ENCODE peak calls at places on chromosomes 4 and X, in nine cellular contexts. C is cardiac muscle cell, G is astrocyte of the spinal cord, J is heart right ventricle, F is transverse colon, S is AG04450, K is cardiac fibroblast, B is IMR-90, X is epithelial cell of proximal tubule. M is an unnamed sample.

GRCh38 chr4:64897683-64898082 is 488.4 kb upstream of the TECRL start:
- DNase-seq in C (no peak), G (no peak), J (no peak), F (no peak), S (no peak), K (no peak), B (no peak), X (no peak), M (no peak)

GRCh38 chr4:182862166-182862875 is 54.9 kb downstream of the DCTD start:
- DNase-seq in C (no peak), G (no peak), J (no peak), F (no peak), S (no peak), K (no peak), B (no peak), X (no peak), M (peak)

GRCh38 chrX:45353462-45353861 is 152.8 kb upstream of the DIPK2B start:
- DNase-seq in C (no peak), G (peak), J (no peak), F (no peak), S (no peak), K (peak), B (no peak), X (no peak), M (no peak)

GRCh38 chr4:40843696-40844095 is 93.9 kb downstream of the NSUN7 start:
- DNase-seq in C (no peak), G (no peak), J (no peak), F (no peak), S (no peak), K (no peak), B (no peak), X (no peak), M (no peak)

GRCh38 chrX:130028196-130028595 is 45.8 kb downstream of the BCORL1 start:
- DNase-seq in C (peak), G (peak), J (peak), F (peak), S (peak), K (peak), B (peak), X (no peak), M (peak)

GRCh38 chr4:161900110-161900509 is 263.7 kb downstream of the FSTL5 start:
- DNase-seq in C (no peak), G (no peak), J (no peak), F (no peak), S (no peak), K (no peak), B (no peak), X (no peak), M (no peak)

GRCh38 chr4:181148470-181148869 is 1094.7 kb upstream of the TENM3 start:
- DNase-seq in C (no peak), G (no peak), J (no peak), F (no peak), S (no peak), K (no peak), B (no peak), X (no peak), M (no peak)

GRCh38 chrX:47515941-47516649 is 33.1 kb upstream of the ZNF41 start:
- DNase-seq in C (no peak), G (peak), J (no peak), F (no peak), S (no peak), K (no peak), B (peak), X (no peak), M (peak)

GRCh38 chr4:160980091-160980490 is 1183.7 kb downstream of the FSTL5 start:
- DNase-seq in C (no peak), G (no peak), J (no peak), F (no peak), S (no peak), K (no peak), B (no peak), X (no peak), M (no peak)

GRCh38 chrX:133305348-133305747 is 87.2 kb upstream of the TFDP3 start:
- DNase-seq in C (no peak), G (no peak), J (no peak), F (no peak), S (no peak), K (no peak), B (no peak), X (no peak), M (no peak)

GRCh38 chr4:41692717-41693345 is 55.7 kb downstream of the PHOX2B start:
- DNase-seq in C (peak), G (peak), J (peak), F (peak), S (peak), K (peak), B (peak), X (peak), M (peak)

GRCh38 chr4:105843941-105844340 is 51.3 kb upstream of the NPNT start:
- DNase-seq in C (no peak), G (no peak), J (no peak), F (no peak), S (no peak), K (no peak), B (no peak), X (no peak), M (peak)

GRCh38 chrX:39519213-39519544 is 578.6 kb downstream of the BCOR start:
- DNase-seq in C (peak), G (peak), J (no peak), F (no peak), S (no peak), K (peak), B (no peak), X (no peak), M (no peak)

GRCh38 chr4:173417833-173418232 is 18.9 kb upstream of the SCRG1 start:
- DNase-seq in C (no peak), G (no peak), J (no peak), F (no peak), S (no peak), K (no peak), B (no peak), X (no peak), M (no peak)

GRCh38 chr4:37812713-37813112 is 13.8 kb upstream of the PGM2 start:
- DNase-seq in C (no peak), G (peak), J (no peak), F (no peak), S (no peak), K (peak), B (peak), X (peak), M (peak)

GRCh38 chrX:51496501-51497291 is at the start of gene NUDT11:
- DNase-seq in C (peak), G (peak), J (peak), F (peak), S (no peak), K (peak), B (peak), X (no peak), M (peak)

GRCh38 chrX:45731448-45731847 is 530.8 kb upstream of the DIPK2B start:
- DNase-seq in C (no peak), G (no peak), J (no peak), F (no peak), S (no peak), K (no peak), B (no peak), X (no peak), M (no peak)

GRCh38 chrX:106284431-106285025 is 116.4 kb downstream of the PWWP3B start:
- DNase-seq in C (no peak), G (no peak), J (no peak), F (no peak), S (no peak), K (no peak), B (no peak), X (no peak), M (peak)

GRCh38 chr4:101711590-101712255 is 78.8 kb upstream of the BANK1 start:
- DNase-seq in C (no peak), G (no peak), J (no peak), F (no peak), S (no peak), K (no peak), B (no peak), X (no peak), M (no peak)

GRCh38 chr4:145427991-145428390 is 53.7 kb upstream of the SMAD1 start:
- DNase-seq in C (no peak), G (no peak), J (no peak), F (no peak), S (no peak), K (no peak), B (no peak), X (no peak), M (no peak)

GRCh38 chr4:163875327-163875726 is 380.8 kb downstream of the TMA16 start:
- DNase-seq in C (no peak), G (no peak), J (no peak), F (no peak), S (no peak), K (no peak), B (no peak), X (no peak), M (peak)

GRCh38 chr4:161762796-161763195 is 401.0 kb downstream of the FSTL5 start:
- DNase-seq in C (no peak), G (peak), J (no peak), F (no peak), S (no peak), K (peak), B (peak), X (no peak), M (peak)

GRCh38 chr4:69934150-69934549 is 3.3 kb downstream of the CSN1S1 start:
- DNase-seq in C (no peak), G (no peak), J (no peak), F (no peak), S (no peak), K (no peak), B (no peak), X (no peak), M (no peak)

DNA sequence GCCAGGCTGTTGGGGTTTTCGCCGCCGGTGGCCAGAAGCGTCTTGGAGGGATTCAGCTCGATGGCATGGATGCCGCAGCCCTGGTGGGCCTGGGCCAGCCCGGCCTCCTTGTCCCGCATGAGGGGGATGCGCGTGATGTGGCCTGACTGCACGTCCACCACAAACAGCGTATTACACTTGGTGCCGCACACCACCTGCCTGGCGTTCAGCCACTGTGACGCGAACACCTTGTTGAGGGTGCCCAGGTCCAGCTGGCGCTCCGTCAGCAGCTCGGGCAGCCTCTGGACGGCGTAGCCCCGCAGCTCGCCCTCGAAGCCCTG is 728 bp downstream of the DCAF12L2 start:
- DNase-seq in C (no peak), G (no peak), J (no peak), F (no peak), S (no peak), K (no peak), B (no peak), X (no peak), M (no peak)
- H3K4me3 ChIP-seq in C (peak), G (no peak), J (no peak), F (no peak), S (no peak), K (no peak), B (no peak), X (peak), M (no peak)

GRCh38 chrX:15973299-15973698 is 118.7 kb upstream of the AP1S2 start:
- DNase-seq in C (peak), G (peak), J (no peak), F (peak), S (no peak), K (peak), B (peak), X (no peak), M (peak)
- TF ChIP-seq CTCF in C (peak), G (peak), J (peak), F (peak), S (peak), K (peak), B (peak), X (peak), M (peak)

GRCh38 chr4:89305028-89305427 is 2.6 kb downstream of the GPRIN3 start:
- DNase-seq in C (no peak), G (no peak), J (no peak), F (no peak), S (no peak), K (no peak), B (no peak), X (no peak), M (no peak)
- H3K4me3 ChIP-seq in C (no peak), G (no peak), J (no peak), F (no peak), S (no peak), K (no peak), B (no peak), X (peak), M (no peak)

DNA sequence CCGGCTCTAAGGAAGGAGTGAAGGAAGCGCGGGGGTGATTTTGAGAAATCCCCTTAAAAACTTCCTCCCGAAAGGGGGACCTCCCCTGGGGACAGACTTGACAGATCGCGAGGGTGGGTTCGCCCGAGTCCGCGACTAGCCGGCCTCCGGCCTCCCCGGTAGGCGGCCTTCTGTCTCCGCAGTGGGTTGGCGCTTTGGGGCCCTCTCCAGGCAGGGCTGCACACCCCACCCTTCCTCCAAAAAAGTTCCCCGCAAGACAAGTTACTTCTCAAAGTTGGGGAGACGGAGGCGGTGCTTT is 24.8 kb downstream of the HOPX start:
- DNase-seq in C (no peak), G (no peak), J (peak), F (peak), S (no peak), K (no peak), B (no peak), X (no peak), M (peak)
- TF ChIP-seq CTCF in C (peak), G (peak), J (no peak), F (peak), S (peak), K (no peak), B (peak), X (no peak), M (peak)

GRCh38 chr4:76987685-76988084 is 38.1 kb downstream of the SEPTIN11 start:
- DNase-seq in C (no peak), G (no peak), J (no peak), F (no peak), S (no peak), K (no peak), B (no peak), X (no peak), M (no peak)

GRCh38 chr4:76987153-76987562 is 37.6 kb downstream of the SEPTIN11 start:
- DNase-seq in C (no peak), G (peak), J (peak), F (no peak), S (peak), K (peak), B (peak), X (no peak), M (no peak)

GRCh38 chr4:76982638-76983579 is 33.4 kb downstream of the SEPTIN11 start:
- DNase-seq in C (no peak), G (no peak), J (no peak), F (no peak), S (no peak), K (peak), B (peak), X (no peak), M (no peak)

GRCh38 chr4:76984127-76984526 is 34.6 kb downstream of the SEPTIN11 start:
- DNase-seq in C (no peak), G (peak), J (no peak), F (no peak), S (no peak), K (peak), B (peak), X (no peak), M (peak)

GRCh38 chr4:76984788-76985211 is 35.2 kb downstream of the SEPTIN11 start:
- DNase-seq in C (peak), G (peak), J (no peak), F (peak), S (peak), K (peak), B (peak), X (peak), M (peak)
- H3K4me3 ChIP-seq in C (no peak), G (no peak), J (no peak), F (no peak), S (peak), K (no peak), B (no peak), X (no peak), M (no peak)

M was measured in epithelial cell of esophagus.